ENCODE peak calls at places on chromosomes 4 and X, in five cellular contexts. B is PC-9, F is cardiac muscle cell, J is heart right ventricle, D is tibial artery. V is an unnamed sample.

GRCh38 chr4:103098331-103098730 is 1.3 kb downstream of the BDH2 start:
- DNase-seq in B (no peak), F (no peak), J (no peak), D (no peak), V (no peak)

GRCh38 chr4:189090174-189090814 is 850.4 kb upstream of the FRG1 start:
- DNase-seq in B (no peak), F (no peak), J (no peak), D (no peak), V (no peak)

GRCh38 chr4:91092398-91092955 is 965.3 kb downstream of the CCSER1 start:
- DNase-seq in B (peak; percentile 14), F (no peak), J (no peak), D (no peak), V (no peak)

GRCh38 chr4:110735691-110736090 is 112.8 kb upstream of the PITX2 start:
- DNase-seq in B (no peak), F (peak; percentile 31), J (no peak), D (no peak), V (no peak)

GRCh38 chrX:6968231-6968630 is 179.3 kb upstream of the STS start:
- DNase-seq in B (no peak), F (no peak), J (no peak), D (no peak), V (peak; percentile 40)

GRCh38 chrX:1391707-1392375 is at the start of gene SLC25A6:
- DNase-seq in B (peak; percentile 97), F (peak; percentile 99), J (peak; percentile 99), D (peak; percentile 99), V (peak; percentile 99)

GRCh38 chrX:134764202-134764785 is 106.0 kb upstream of the PLAC1 start:
- DNase-seq in B (no peak), F (peak; percentile 25), J (no peak), D (no peak), V (peak; percentile 62)

GRCh38 chrX:26008042-26008441 is 130.1 kb upstream of the MAGEB18 start:
- DNase-seq in B (no peak), F (no peak), J (no peak), D (no peak), V (no peak)

GRCh38 chr4:140149851-140150635 is 3.9 kb downstream of the MAML3 start:
- DNase-seq in B (peak; percentile 64), F (peak; percentile 51), J (peak; percentile 80), D (peak; percentile 83), V (peak; percentile 75)

GRCh38 chr4:7674706-7675105 is 240.0 kb upstream of the PSAPL1 start:
- DNase-seq in B (no peak), F (no peak), J (no peak), D (no peak), V (no peak)

GRCh38 chr4:7196283-7196651 is 3.9 kb downstream of the SORCS2 start:
- DNase-seq in B (peak; percentile 49), F (no peak), J (no peak), D (no peak), V (no peak)

GRCh38 chr4:40908702-40909362 is 159.1 kb downstream of the NSUN7 start:
- DNase-seq in B (peak; percentile 80), F (peak; percentile 85), J (peak; percentile 57), D (peak; percentile 87), V (peak; percentile 76)

GRCh38 chrX:21193196-21193595 is 181.0 kb upstream of the CNKSR2 start:
- DNase-seq in B (no peak), F (no peak), J (no peak), D (no peak), V (no peak)

GRCh38 chrX:866441-866990 is 235.9 kb downstream of the SHOX start:
- DNase-seq in B (no peak), F (no peak), J (no peak), D (no peak), V (no peak)

GRCh38 chr4:183840311-183840710 is 64.8 kb upstream of the STOX2 start:
- DNase-seq in B (peak; percentile 66), F (peak; percentile 87), J (peak; percentile 84), D (peak; percentile 82), V (peak; percentile 81)

GRCh38 chr4:74543983-74544382 is 99.0 kb downstream of the AREG start:
- DNase-seq in B (no peak), F (peak; percentile 75), J (no peak), D (no peak), V (no peak)

GRCh38 chr4:74541611-74542177 is 96.8 kb downstream of the AREG start:
- DNase-seq in B (no peak), F (no peak), J (no peak), D (no peak), V (no peak)

GRCh38 chr4:74545488-74545887 is 100.6 kb downstream of the AREG start:
- DNase-seq in B (peak; percentile 15), F (peak; percentile 83), J (no peak), D (peak; percentile 64), V (no peak)

GRCh38 chr4:74544655-74545361 is 99.9 kb downstream of the AREG start:
- DNase-seq in B (no peak), F (peak; percentile 66), J (no peak), D (no peak), V (peak; percentile 39)

GRCh38 chr4:74543247-74543670 is 98.3 kb downstream of the AREG start:
- DNase-seq in B (no peak), F (no peak), J (no peak), D (no peak), V (no peak)
- H3K4me1 ChIP-seq in B (peaks cover 17% of the 10 kb centered on the region), F (peaks cover 14% of the 10 kb centered on the region), J (no peaks in the 10 kb centered on the region), D (no peaks in the 10 kb centered on the region), V (peaks cover 85% of the 10 kb centered on the region)

DNA sequence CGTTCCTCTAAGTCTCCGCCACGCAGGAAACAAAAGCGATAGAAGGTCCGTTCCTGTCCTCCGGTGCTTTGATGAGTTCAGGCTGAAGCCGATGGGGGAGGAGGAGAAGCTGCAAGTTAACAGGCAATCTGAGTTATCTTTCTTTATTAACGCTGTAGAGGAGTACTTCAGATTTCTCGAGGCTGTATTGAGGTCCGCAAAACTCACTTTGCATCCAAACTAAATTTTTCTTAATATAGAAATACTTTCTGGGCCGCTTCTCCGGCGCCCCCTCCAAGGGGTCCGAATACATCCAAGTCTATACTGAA is 395 bp upstream of the SOWAHB start:
- DNase-seq in B (no peak), F (no peak), J (no peak), D (no peak), V (no peak)
- H3K27me3 ChIP-seq in B (no peaks in the 10 kb centered on the region), F (peaks cover 84% of the 10 kb centered on the region), J (peaks cover 58% of the 10 kb centered on the region), D (peaks cover 25% of the 10 kb centered on the region), V (no peaks in the 10 kb centered on the region)

GRCh38 chr4:112145326-112145819 is at the start of gene FAM241A:
- DNase-seq in B (peak; percentile 80), F (peak; percentile 91), J (peak; percentile 92), D (peak; percentile 92), V (peak; percentile 80)
- H3K4me1 ChIP-seq in B (peaks cover 28% of the 10 kb centered on the region), F (peaks cover 5% of the 10 kb centered on the region), J (peaks cover 45% of the 10 kb centered on the region), D (no peaks in the 10 kb centered on the region), V (no peaks in the 10 kb centered on the region)

DNA sequence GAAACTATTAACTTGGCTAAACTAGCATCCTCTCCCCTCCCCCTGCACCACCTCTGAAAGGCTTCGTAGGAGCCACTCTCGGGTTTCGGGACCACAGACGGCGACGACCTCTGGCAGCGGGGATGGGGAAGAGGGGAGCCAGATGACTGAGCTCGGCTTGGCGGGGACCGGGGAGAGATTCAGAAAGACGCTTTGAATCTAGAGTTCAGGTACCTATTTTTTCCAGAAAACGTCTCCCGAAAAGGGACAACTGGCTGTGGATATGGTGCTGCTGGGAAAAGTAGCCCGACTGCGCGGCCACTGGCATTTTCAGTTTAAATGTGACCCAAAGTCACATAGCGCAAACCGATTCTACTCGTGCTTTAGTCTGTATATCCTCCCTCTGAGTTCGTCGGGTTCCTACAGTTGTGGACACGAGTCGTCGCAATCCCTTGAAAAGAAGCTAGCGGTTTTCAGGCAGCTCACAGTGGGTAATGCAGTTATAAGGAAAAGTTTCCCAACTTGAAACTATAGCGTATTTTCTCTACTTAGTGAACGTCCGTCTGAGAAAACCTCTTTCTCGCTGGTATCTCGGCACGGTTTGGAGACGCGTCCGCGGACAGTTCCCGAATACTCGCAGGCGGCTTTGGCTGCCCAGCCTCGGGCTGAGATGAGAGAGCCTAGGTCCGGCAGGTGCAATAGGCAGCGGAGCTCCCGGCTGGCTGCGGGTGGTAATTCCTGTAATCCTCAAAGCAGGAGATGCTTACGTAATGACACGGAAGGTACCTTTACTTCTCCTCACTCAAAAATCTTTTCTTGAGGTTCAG is 1.3 kb downstream of the PARM1 start:
- DNase-seq in B (peak; percentile 16), F (peak; percentile 31), J (peak; percentile 17), D (peak; percentile 69), V (no peak)
- H3K27me3 ChIP-seq in B (no peaks in the 10 kb centered on the region), F (peaks cover 28% of the 10 kb centered on the region), J (peaks cover 16% of the 10 kb centered on the region), D (no peaks in the 10 kb centered on the region), V (peaks cover 2% of the 10 kb centered on the region)